ENCODE peak calls at places on chromosomes 6 and 20, in six cellular contexts. D, B, C, Q, G and R are unnamed samples.

GRCh38 chr20:12175538-12175937 is 257.8 kb downstream of the BTBD3 start:
- DNase-seq in Q (no peak), D (no peak), G (no peak), C (no peak), B (no peak), R (no peak)

GRCh38 chr6:127446356-127446755 is 12.8 kb downstream of the KIAA0408 start:
- DNase-seq in C (no peak), D (peak), B (no peak), G (no peak), Q (no peak), R (no peak)

GRCh38 chr6:105810105-105810921 is 275.8 kb upstream of the PRDM1 start:
- DNase-seq in C (no peak), Q (peak), D (peak), B (no peak), G (no peak), R (no peak)

GRCh38 chr6:170178561-170179477 is 112.1 kb downstream of the DLL1 start:
- DNase-seq in Q (no peak), B (peak), C (no peak), G (peak), D (no peak), R (no peak)

GRCh38 chr6:134707342-134707982 is 242.4 kb downstream of the ALDH8A1 start:
- DNase-seq in C (no peak), B (no peak), D (peak), Q (peak), G (no peak), R (no peak)

GRCh38 chr20:4601630-4602296 is 119.9 kb upstream of the PRND start:
- DNase-seq in C (peak), G (peak), D (no peak), Q (no peak), B (peak), R (no peak)

GRCh38 chr6:31752739-31753319 is 9.6 kb upstream of the SAPCD1 start:
- DNase-seq in C (no peak), G (no peak), Q (peak), B (no peak), D (no peak), R (no peak)

GRCh38 chr6:116556814-116557403 is 3.4 kb downstream of the CALHM4 start:
- DNase-seq in G (no peak), Q (peak), D (no peak), C (no peak), B (no peak), R (no peak)

GRCh38 chr6:157323114-157323923 is at the start of gene TMEM242:
- DNase-seq in D (peak), G (peak), C (peak), Q (peak), B (peak), R (peak)

GRCh38 chr6:35015996-35016395 is 125.1 kb downstream of the TCP11 start:
- DNase-seq in Q (no peak), G (no peak), B (no peak), D (no peak), C (no peak), R (no peak)

GRCh38 chr6:3340358-3340798 is 81.6 kb downstream of the PSMG4 start:
- DNase-seq in Q (no peak), C (no peak), D (no peak), B (no peak), G (no peak), R (no peak)

GRCh38 chr6:48610846-48611245 is 499.8 kb upstream of the PTCHD4 start:
- DNase-seq in B (no peak), C (no peak), G (no peak), Q (no peak), D (no peak), R (no peak)

GRCh38 chr6:27867051-27867940 is 44.9 kb downstream of the OR2B2 start:
- DNase-seq in B (peak), D (peak), C (peak), G (no peak), Q (peak), R (peak)

GRCh38 chr20:57902478-57902877 is 192.7 kb upstream of the PMEPA1 start:
- DNase-seq in Q (peak), C (no peak), D (peak), B (no peak), G (no peak), R (no peak)

DNA sequence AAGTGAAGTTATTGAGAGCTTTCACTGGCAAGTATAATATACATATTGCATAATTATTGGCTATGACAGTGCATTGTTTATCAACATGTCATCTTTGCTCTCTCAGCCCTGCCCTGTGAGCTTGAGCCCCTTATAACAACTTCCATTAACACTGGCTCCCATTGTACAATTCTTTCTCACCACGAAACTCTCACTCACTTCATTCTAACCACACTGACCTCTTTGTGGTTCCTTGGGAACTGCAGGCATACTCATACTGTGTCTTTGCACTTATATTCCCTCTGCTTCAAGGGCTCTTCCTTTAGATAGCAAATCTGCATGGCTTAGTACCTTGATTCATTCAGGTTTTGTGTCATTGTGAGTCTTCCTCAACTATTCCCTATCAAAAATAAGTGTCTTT is 411.8 kb downstream of the CDKAL1 start:
- DNase-seq in Q (peak), G (no peak), C (no peak), B (no peak), D (peak), R (no peak)
- TF ChIP-seq CTCF in Q (peak), G (no peak), C (no peak), B (no peak), D (no peak), R (no peak)

GRCh38 chr20:60013296-60014142 is 55.3 kb downstream of the CDH26 start:
- DNase-seq in C (no peak), Q (no peak), B (no peak), D (no peak), G (no peak), R (no peak)
- TF ChIP-seq CTCF in C (no peak), Q (no peak), B (no peak), D (no peak), G (no peak), R (no peak)

GRCh38 chr6:1313755-1314503 is 2.0 kb downstream of the FOXQ1 start:
- DNase-seq in B (peak), G (peak), Q (no peak), D (peak), C (no peak), R (peak)
- TF ChIP-seq CTCF in B (peak), G (peak), Q (peak), D (no peak), C (no peak), R (peak)

DNA sequence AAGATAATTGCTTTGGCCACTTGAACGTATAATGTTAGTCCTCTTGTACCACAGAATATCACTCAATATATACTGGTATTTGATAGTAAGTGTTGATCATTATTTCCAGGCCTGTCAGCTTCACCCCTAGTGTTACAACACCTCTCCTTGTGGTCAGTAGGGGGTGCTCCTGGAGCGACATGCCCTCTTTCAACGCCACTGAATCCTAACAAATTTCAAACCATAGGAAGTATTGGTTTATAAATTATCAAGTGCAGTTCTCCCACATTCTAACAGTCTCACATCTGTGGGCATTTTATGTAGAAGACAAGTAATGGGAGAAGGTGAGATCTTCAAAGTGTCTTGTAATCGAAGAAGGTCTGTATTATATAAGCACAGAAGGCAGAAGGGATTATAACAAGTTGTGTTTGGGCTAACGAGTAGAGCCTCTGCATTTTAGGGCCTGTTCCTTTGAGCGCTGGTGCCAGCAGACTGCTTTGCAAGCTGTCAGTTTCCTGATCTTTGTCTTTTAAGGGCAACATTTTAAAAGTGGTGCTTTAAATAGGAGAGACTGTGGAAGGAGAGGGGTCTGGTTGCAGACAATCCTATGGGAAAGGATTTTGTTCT is 57.1 kb upstream of the CEP162 start:
- DNase-seq in D (peak), Q (peak), B (peak), C (peak), G (no peak), R (peak)
- TF ChIP-seq CTCF in D (peak), Q (peak), B (peak), C (peak), G (no peak), R (peak)

GRCh38 chr6:39100358-39100757 is 14.6 kb downstream of the SAYSD1 start:
- DNase-seq in B (no peak), C (no peak), Q (no peak), G (no peak), D (peak), R (no peak)

GRCh38 chr6:39107034-39107433 is 8.0 kb downstream of the SAYSD1 start:
- DNase-seq in B (no peak), Q (no peak), G (no peak), C (no peak), D (no peak), R (no peak)

GRCh38 chr6:39104528-39104927 is 10.5 kb downstream of the SAYSD1 start:
- DNase-seq in D (no peak), C (no peak), Q (no peak), B (no peak), G (no peak), R (no peak)

GRCh38 chr6:39102821-39103136 is 12.2 kb downstream of the SAYSD1 start:
- DNase-seq in G (no peak), C (no peak), Q (no peak), D (no peak), B (no peak), R (no peak)

DNA sequence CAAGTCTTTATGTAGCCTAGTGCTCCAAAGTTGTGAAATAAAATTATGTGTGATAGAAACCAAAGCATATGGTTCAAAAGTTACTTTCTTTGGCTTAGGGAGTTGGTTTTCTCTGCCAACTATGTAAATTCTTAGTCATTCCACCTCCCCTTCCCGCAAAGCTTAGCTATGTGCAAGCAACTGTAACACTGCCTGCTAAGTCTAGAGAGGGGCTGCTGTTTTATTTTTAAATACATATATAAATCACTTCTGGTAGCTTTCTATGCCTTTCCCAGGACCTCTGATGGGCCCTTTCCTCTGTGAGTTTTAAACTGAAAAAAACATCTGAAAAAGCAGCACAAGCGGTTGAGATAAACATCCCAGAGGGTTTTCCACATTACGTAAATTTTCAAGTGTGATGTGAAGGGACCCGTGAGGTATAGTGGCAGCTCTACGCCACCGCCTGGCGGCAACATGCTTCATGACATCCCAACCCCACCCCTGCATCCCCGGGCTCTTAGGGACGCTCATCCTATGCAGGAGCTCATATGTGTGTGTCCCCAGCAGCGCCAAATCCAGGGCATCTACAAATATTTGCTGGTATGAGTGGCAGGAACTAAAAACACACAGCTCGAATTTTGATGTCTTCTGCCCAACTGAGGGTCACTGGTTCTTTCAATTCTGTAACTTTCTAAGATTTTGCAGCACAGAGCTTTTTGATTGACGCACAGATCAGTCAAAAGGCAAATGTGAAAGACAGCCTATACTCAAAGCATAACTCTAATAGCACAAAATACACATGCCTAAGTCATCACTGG is 12.8 kb downstream of the SAYSD1 start:
- DNase-seq in C (no peak), G (peak), D (peak), Q (peak), B (no peak), R (peak)
- TF ChIP-seq CTCF in C (no peak), G (peak), D (peak), Q (peak), B (no peak), R (peak)

GRCh38 chr20:48348022-48348421 is 479.8 kb downstream of the PREX1 start:
- DNase-seq in B (no peak), Q (no peak), D (no peak), C (no peak), G (no peak), R (no peak)

GRCh38 chr20:48352042-48352441 is 475.8 kb downstream of the PREX1 start:
- DNase-seq in G (no peak), B (no peak), Q (no peak), D (no peak), C (no peak), R (no peak)

GRCh38 chr20:48352628-48353027 is 475.2 kb downstream of the PREX1 start:
- DNase-seq in B (no peak), Q (no peak), C (no peak), D (no peak), G (no peak), R (no peak)

GRCh38 chr20:48349673-48350072 is 478.1 kb downstream of the PREX1 start:
- DNase-seq in C (no peak), Q (no peak), B (no peak), D (no peak), G (no peak), R (no peak)

DNA sequence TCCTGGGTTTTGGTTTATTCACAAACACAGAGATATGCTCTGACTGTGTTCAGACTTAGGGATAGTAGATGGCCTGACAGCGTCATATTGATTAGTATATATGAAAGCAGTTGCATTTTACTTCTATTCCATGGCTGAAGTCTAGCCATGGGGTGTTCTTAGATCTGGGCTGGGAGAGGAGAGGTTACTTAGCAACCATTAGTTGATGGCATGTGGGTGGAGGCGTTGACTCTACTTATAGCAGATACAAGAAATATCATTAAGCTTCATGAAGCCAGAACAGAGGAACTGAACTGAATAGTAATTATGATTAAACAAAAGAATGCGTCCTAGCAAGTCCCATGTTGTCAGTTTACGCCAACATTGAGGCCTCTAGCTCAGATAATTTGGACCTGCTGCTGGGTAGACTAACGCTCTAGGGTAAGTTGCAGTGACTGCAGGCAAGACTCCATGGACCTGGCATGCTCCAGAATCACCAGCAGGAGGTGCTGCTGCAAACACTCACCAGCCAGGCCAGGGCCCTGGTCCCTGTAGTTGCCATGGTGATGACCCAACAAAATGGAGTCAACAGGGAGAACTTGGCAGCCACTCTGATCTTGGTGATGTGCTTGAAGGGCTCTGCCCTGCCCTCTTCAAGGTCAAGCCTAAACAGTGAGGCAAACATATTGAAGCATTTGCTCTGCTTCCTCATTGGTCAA is 477.4 kb downstream of the PREX1 start:
- DNase-seq in B (peak), G (no peak), D (peak), C (peak), Q (no peak), R (no peak)
- TF ChIP-seq CTCF in B (peak), G (no peak), D (peak), C (peak), Q (peak), R (peak)